ENCODE peak calls at places on chromosomes 11 and 22, in seven cellular contexts. H is lower lobe of right lung; E is HepG2; B is ovary; I is colonic mucosa; Z is CD8-positive, alpha-beta memory T cell; A is fibroblast of pulmonary artery. Y is an unnamed sample.

GRCh38 chr11:130513132-130513531 is 64.7 kb downstream of the ADAMTS15 start:
- DNase-seq in H (no peak), B (no peak), E (no peak), A (no peak), Z (no peak), I (peak), Y (no peak)

GRCh38 chr11:107927559-107927958 is 689 bp upstream of the RAB39A start:
- DNase-seq in H (no peak), Z (no peak), I (no peak), E (no peak), B (no peak), A (no peak), Y (no peak)

GRCh38 chr11:64296236-64296635 is 3.9 kb upstream of the CATSPERZ start:
- DNase-seq in Z (no peak), E (no peak), A (no peak), B (no peak), H (no peak), I (no peak), Y (no peak)

GRCh38 chr11:57812634-57813033 is 51.0 kb downstream of the CTNND1 start:
- DNase-seq in Z (no peak), I (no peak), E (no peak), B (no peak), H (no peak), A (no peak), Y (no peak)

GRCh38 chr22:49365910-49366309 is 461.8 kb downstream of the BRD1 start:
- DNase-seq in H (no peak), Z (no peak), A (no peak), I (peak), E (no peak), B (no peak), Y (peak)

GRCh38 chr11:607020-607780 is 8.6 kb downstream of the IRF7 start:
- DNase-seq in B (no peak), A (no peak), I (no peak), Z (no peak), H (no peak), E (no peak), Y (no peak)

GRCh38 chr11:2750601-2751522 is 51.1 kb upstream of the KCNQ1OT1 start:
- DNase-seq in B (no peak), H (peak), I (no peak), Z (no peak), A (no peak), E (no peak), Y (peak)

GRCh38 chr22:46780453-46780852 is 18.0 kb downstream of the TBC1D22A start:
- DNase-seq in Z (no peak), I (no peak), A (no peak), E (no peak), H (no peak), B (no peak), Y (no peak)

GRCh38 chr11:80702264-80702663 is 1261.4 kb upstream of the TENM4 start:
- DNase-seq in Z (no peak), H (no peak), I (no peak), B (no peak), E (no peak), A (no peak), Y (no peak)

GRCh38 chr11:76444065-76444383 is 794 bp upstream of the EMSY start:
- DNase-seq in A (no peak), E (no peak), Z (no peak), H (no peak), B (no peak), I (no peak), Y (no peak)

GRCh38 chr22:42343136-42343484 is 72.7 kb upstream of the TCF20 start:
- DNase-seq in B (no peak), I (no peak), E (no peak), Z (no peak), H (no peak), A (no peak), Y (no peak)

GRCh38 chr22:44449683-44450425 is 48.2 kb downstream of the RTL6 start:
- DNase-seq in A (no peak), B (no peak), I (no peak), H (no peak), Z (no peak), E (no peak), Y (no peak)

GRCh38 chr11:34501962-34502361 is 11.6 kb downstream of the ELF5 start:
- DNase-seq in H (no peak), A (no peak), Z (no peak), I (no peak), E (no peak), B (no peak), Y (no peak)

GRCh38 chr11:67252831-67253239 is 13.4 kb upstream of the GRK2 start:
- DNase-seq in H (peak), I (no peak), E (no peak), Z (no peak), B (no peak), A (peak), Y (no peak)

GRCh38 chr11:41274831-41275230 is 184.6 kb downstream of the LRRC4C start:
- DNase-seq in Z (no peak), B (no peak), I (no peak), H (no peak), A (no peak), E (no peak), Y (no peak)

GRCh38 chr22:48284671-48285070 is 1522.2 kb downstream of the TBC1D22A start:
- DNase-seq in H (no peak), I (no peak), A (no peak), Z (no peak), B (no peak), E (no peak), Y (no peak)

GRCh38 chr11:68012843-68013610 is 2.9 kb downstream of the ALDH3B1 start:
- DNase-seq in B (peak), A (peak), E (peak), H (peak), I (no peak), Z (no peak), Y (no peak)

GRCh38 chr11:128814856-128815705 is 52.0 kb downstream of the KCNJ1 start:
- DNase-seq in Z (no peak), B (no peak), E (no peak), I (no peak), H (no peak), A (peak), Y (no peak)

GRCh38 chr11:57353024-57353423 is 14.9 kb downstream of the P2RX3 start:
- DNase-seq in A (no peak), E (no peak), H (no peak), B (no peak), Z (no peak), I (no peak), Y (no peak)

GRCh38 chr11:83521647-83522596 is 235.8 kb upstream of the CCDC90B start:
- DNase-seq in B (no peak), A (no peak), E (peak), I (no peak), Z (no peak), H (no peak), Y (no peak)

GRCh38 chr22:23070418-23071162 is at the start of gene GNAZ:
- DNase-seq in I (no peak), H (peak), E (no peak), A (no peak), Z (no peak), B (peak), Y (peak)

GRCh38 chr11:911031-911889 is 650 bp upstream of the CHID1 start:
- DNase-seq in B (peak), A (peak), E (no peak), H (peak), I (peak), Z (peak), Y (no peak)

GRCh38 chr11:133467686-133468085 is 64.6 kb downstream of the OPCML start:
- DNase-seq in A (no peak), I (no peak), Z (no peak), H (no peak), E (no peak), B (no peak), Y (no peak)

GRCh38 chr11:2826679-2827056 is 58.9 kb downstream of the CDKN1C start:
- DNase-seq in I (no peak), E (no peak), A (no peak), Z (no peak), H (no peak), B (no peak), Y (no peak)

GRCh38 chr22:48782817-48783511 is 1044.7 kb downstream of the BRD1 start:
- DNase-seq in H (no peak), A (no peak), Z (no peak), E (no peak), B (no peak), I (no peak), Y (no peak)

GRCh38 chr11:83689062-83689461 is 402.9 kb upstream of the CCDC90B start:
- DNase-seq in H (no peak), Z (no peak), A (no peak), I (no peak), E (no peak), B (no peak), Y (no peak)

GRCh38 chr11:60792521-60792920 is 7.4 kb downstream of the MS4A10 start:
- DNase-seq in A (no peak), Z (no peak), B (no peak), I (no peak), E (no peak), H (no peak), Y (no peak)

GRCh38 chr22:39773976-39774539 is 119.5 kb downstream of the ENTHD1 start:
- DNase-seq in Z (no peak), I (peak), E (no peak), B (no peak), A (no peak), H (no peak), Y (no peak)

GRCh38 chr11:114242032-114242431 is 54.2 kb upstream of the NNMT start:
- DNase-seq in Z (no peak), B (no peak), E (no peak), I (no peak), H (no peak), A (no peak), Y (no peak)

GRCh38 chr11:65932558-65932919 is 12.7 kb upstream of the TSGA10IP start:
- DNase-seq in H (no peak), A (peak), E (no peak), I (no peak), Z (no peak), B (no peak), Y (no peak)

GRCh38 chr11:72696866-72697428 is 22.7 kb upstream of the PDE2A start:
- DNase-seq in E (no peak), B (no peak), A (no peak), I (peak), H (no peak), Z (no peak), Y (no peak)

GRCh38 chr11:86745571-86745970 is 54.8 kb upstream of the PRSS23 start:
- DNase-seq in B (no peak), E (no peak), A (no peak), H (no peak), Z (no peak), I (no peak), Y (no peak)

GRCh38 chr11:133531450-133531849 is 851 bp downstream of the OPCML start:
- DNase-seq in Z (no peak), B (no peak), E (no peak), I (no peak), H (no peak), A (no peak), Y (no peak)

GRCh38 chr11:101126551-101127347 is 2.9 kb downstream of the PGR start:
- DNase-seq in H (no peak), Z (no peak), A (peak), E (no peak), B (peak), I (no peak), Y (no peak)

GRCh38 chr11:32094931-32095330 is 4.1 kb downstream of the RCN1 start:
- DNase-seq in H (no peak), A (peak), I (no peak), E (no peak), B (no peak), Z (no peak), Y (no peak)

GRCh38 chr11:122494171-122494570 is 161.4 kb upstream of the UBASH3B start:
- DNase-seq in I (no peak), B (no peak), H (no peak), A (no peak), Z (no peak), E (no peak), Y (no peak)

GRCh38 chr22:30312053-30312452 is 14.7 kb downstream of the TBC1D10A start:
- DNase-seq in Z (no peak), A (no peak), B (no peak), H (no peak), E (no peak), I (no peak), Y (no peak)

GRCh38 chr22:27245056-27245455 is 556.5 kb downstream of the MN1 start:
- DNase-seq in Z (no peak), B (no peak), A (no peak), I (no peak), H (no peak), E (no peak), Y (no peak)

GRCh38 chr11:46315783-46316563 is 31.3 kb upstream of the DGKZ start:
- DNase-seq in B (no peak), Z (no peak), E (no peak), A (no peak), H (no peak), I (peak), Y (no peak)

DNA sequence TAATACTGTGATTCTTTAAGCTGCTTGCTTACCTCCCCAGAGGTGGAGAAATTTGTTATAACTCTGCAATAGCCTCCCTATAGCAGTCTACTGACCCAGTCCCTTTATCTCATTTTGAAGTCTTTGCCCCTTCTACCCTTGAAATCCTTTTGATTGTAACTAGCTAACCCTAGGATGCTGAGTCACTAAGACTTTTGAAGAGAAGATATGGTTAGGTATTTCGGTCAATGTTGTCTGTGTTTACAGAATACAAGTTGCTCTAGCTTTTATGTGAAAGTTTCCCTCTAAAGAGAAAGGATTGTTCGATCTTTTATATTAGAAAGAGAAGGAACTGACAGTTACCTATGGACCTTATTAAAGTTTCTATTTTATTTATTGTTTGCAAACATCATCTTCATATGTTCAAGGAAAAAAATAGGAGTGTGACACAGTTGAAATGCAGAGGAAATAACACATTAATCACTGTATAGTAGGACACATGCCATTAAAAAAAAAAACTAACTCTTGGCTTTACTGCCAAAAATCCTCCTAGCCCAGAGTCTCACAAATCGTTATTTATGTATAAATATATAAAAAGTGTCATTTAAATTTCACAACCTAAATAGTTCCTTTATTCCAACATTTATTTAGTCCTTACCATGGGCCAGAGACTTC is 3.1 kb downstream of the HYLS1 start:
- DNase-seq in H (no peak), E (no peak), Z (no peak), I (no peak), A (no peak), B (no peak), Y (no peak)
- H3K4me3 ChIP-seq in H (no peak), E (no peak), Z (no peak), I (no peak), A (no peak), B (no peak), Y (no peak)

GRCh38 chr11:7871056-7871455 is 60.0 kb downstream of the OR10A6 start:
- DNase-seq in A (peak), I (no peak), H (no peak), Z (no peak), E (no peak), B (no peak), Y (no peak)
- H3K4me3 ChIP-seq in A (no peak), I (no peak), H (no peak), Z (no peak), E (no peak), B (no peak), Y (no peak)

GRCh38 chr11:14359573-14360031 is 619 bp upstream of the RRAS2 start:
- DNase-seq in H (no peak), E (no peak), I (no peak), B (no peak), Z (no peak), A (no peak), Y (no peak)
- H3K4me3 ChIP-seq in H (peak), E (peak), I (no peak), B (no peak), Z (peak), A (peak), Y (peak)

DNA sequence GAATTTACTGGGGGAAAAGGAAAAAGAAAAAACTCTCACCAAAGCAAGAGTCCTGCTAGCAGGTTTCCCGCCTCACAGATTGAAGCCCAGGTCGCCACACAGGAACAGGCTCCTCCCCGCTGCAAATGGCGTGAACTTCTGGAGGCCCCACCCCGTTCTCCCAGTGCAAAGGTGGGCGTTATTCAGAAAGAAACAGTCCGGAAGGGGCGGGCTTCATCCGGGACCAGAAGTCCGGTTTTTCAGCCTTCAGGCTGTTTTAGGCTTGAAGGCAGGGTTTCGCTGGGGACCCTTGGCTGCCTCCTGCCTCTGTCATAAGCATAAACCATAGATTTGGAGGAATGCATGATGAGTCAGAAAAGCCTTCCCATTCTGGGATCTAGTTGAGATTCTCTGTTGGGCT is 148.3 kb upstream of the POU2AF2 start:
- DNase-seq in E (peak), Z (no peak), H (peak), A (peak), I (peak), B (no peak), Y (no peak)
- H3K4me3 ChIP-seq in E (peak), Z (no peak), H (peak), A (peak), I (peak), B (no peak), Y (no peak)

GRCh38 chr11:73980001-73980960 is 2.4 kb downstream of the UCP2 start:
- DNase-seq in B (no peak), A (no peak), H (peak), E (peak), Z (peak), I (peak), Y (no peak)
- H3K4me3 ChIP-seq in B (no peak), A (no peak), H (peak), E (no peak), Z (peak), I (peak), Y (no peak)

Y was measured in dorsolateral prefrontal cortex.